ENCODE peak calls at places on chromosomes 1 and 21, in five cellular contexts. Q, S, G, M and R are unnamed samples.

GRCh38 chr1:156122519-156123355 is 8.2 kb downstream of the LMNA start:
- DNase-seq in G (no peak), M (no peak), S (peak), Q (peak), R (no peak)

GRCh38 chr1:39570477-39571177 is 6.0 kb downstream of the PABPC4 start:
- DNase-seq in Q (no peak), G (no peak), S (no peak), M (no peak), R (no peak)

GRCh38 chr1:27940870-27941269 is 6.1 kb downstream of the SMPDL3B start:
- DNase-seq in M (no peak), S (no peak), G (no peak), Q (no peak), R (no peak)

GRCh38 chr1:59005491-59006308 is 221.9 kb upstream of the JUN start:
- DNase-seq in Q (no peak), M (no peak), G (no peak), S (no peak), R (no peak)

GRCh38 chr1:209490013-209490412 is 93.5 kb upstream of the CAMK1G start:
- DNase-seq in M (no peak), S (peak), Q (peak), G (no peak), R (no peak)

GRCh38 chr21:17414766-17415165 is 98.1 kb upstream of the CXADR start:
- DNase-seq in G (no peak), S (no peak), Q (no peak), M (no peak), R (no peak)

GRCh38 chr1:94922756-94923465 is 4.0 kb downstream of the CNN3 start:
- DNase-seq in S (peak), Q (peak), G (no peak), M (no peak), R (no peak)

GRCh38 chr21:25506887-25507286 is 100.4 kb downstream of the MRPL39 start:
- DNase-seq in G (no peak), S (no peak), Q (peak), M (no peak), R (no peak)

GRCh38 chr1:233085566-233085965 is 135.2 kb downstream of the NTPCR start:
- DNase-seq in Q (no peak), G (no peak), S (no peak), M (no peak), R (no peak)

GRCh38 chr1:151972533-151973270 is 21.0 kb downstream of the S100A10 start:
- DNase-seq in Q (peak), M (no peak), S (peak), G (peak), R (no peak)

GRCh38 chr1:62784509-62785365 is 805 bp downstream of the ATG4C start:
- DNase-seq in G (no peak), Q (peak), M (no peak), S (no peak), R (peak)

GRCh38 chr1:93715529-93716126 is 34.0 kb upstream of the BCAR3 start:
- DNase-seq in Q (peak), G (no peak), S (no peak), M (no peak), R (peak)

GRCh38 chr1:235024045-235024439 is 104.6 kb downstream of the TOMM20 start:
- DNase-seq in S (no peak), Q (no peak), M (no peak), G (no peak), R (no peak)

GRCh38 chr1:11105586-11105985 is 5.9 kb upstream of the EXOSC10 start:
- DNase-seq in M (no peak), G (no peak), Q (no peak), S (no peak), R (no peak)

GRCh38 chr1:36511804-36512798 is 29.4 kb upstream of the CSF3R start:
- DNase-seq in Q (no peak), G (no peak), M (no peak), S (no peak), R (no peak)

GRCh38 chr1:12088607-12089006 is 25.5 kb downstream of the TNFRSF8 start:
- DNase-seq in Q (no peak), S (no peak), G (no peak), M (no peak), R (peak)

GRCh38 chr1:230548357-230548756 is 93.9 kb upstream of the COG2 start:
- DNase-seq in Q (no peak), G (no peak), S (no peak), M (no peak), R (no peak)

GRCh38 chr1:119771770-119772169 is 3.1 kb upstream of the HMGCS2 start:
- DNase-seq in Q (peak), M (no peak), G (no peak), S (no peak), R (no peak)

GRCh38 chr1:46532095-46532494 is 19.4 kb downstream of the KNCN start:
- DNase-seq in S (no peak), M (no peak), Q (no peak), G (no peak), R (no peak)

GRCh38 chr1:185338719-185339622 is 21.9 kb upstream of the IVNS1ABP start:
- DNase-seq in G (no peak), M (peak), S (no peak), Q (no peak), R (peak)

GRCh38 chr1:157162345-157162744 is 24.1 kb upstream of the ETV3 start:
- DNase-seq in S (no peak), G (no peak), Q (no peak), M (no peak), R (no peak)

GRCh38 chr1:225928186-225929175 is 4.4 kb upstream of the PYCR2 start:
- DNase-seq in G (no peak), Q (no peak), S (no peak), M (no peak), R (no peak)

GRCh38 chr21:36706951-36707762 is 8.2 kb downstream of the SIM2 start:
- DNase-seq in G (no peak), S (peak), M (no peak), Q (peak), R (no peak)

GRCh38 chr1:13983393-13983792 is 283.4 kb downstream of the PRDM2 start:
- DNase-seq in M (no peak), Q (no peak), S (no peak), G (no peak), R (no peak)

GRCh38 chr1:220336391-220337065 is 64.3 kb upstream of the RAB3GAP2 start:
- DNase-seq in M (no peak), Q (no peak), G (no peak), S (no peak), R (no peak)

GRCh38 chr1:215188302-215188950 is 105.9 kb downstream of the KCNK2 start:
- DNase-seq in M (no peak), S (no peak), G (no peak), Q (peak), R (no peak)

GRCh38 chr21:15688016-15688415 is 41.8 kb upstream of the USP25 start:
- DNase-seq in S (no peak), M (no peak), G (no peak), Q (no peak), R (no peak)

GRCh38 chr1:95325337-95325736 is 91.3 kb downstream of the RWDD3 start:
- DNase-seq in Q (no peak), G (no peak), S (no peak), M (no peak), R (no peak)

GRCh38 chr1:28437924-28438699 is 67.7 kb upstream of the RCC1 start:
- DNase-seq in Q (peak), M (no peak), G (peak), S (peak), R (peak)

GRCh38 chr1:56180806-56181205 is 398.6 kb downstream of the PLPP3 start:
- DNase-seq in G (no peak), S (no peak), Q (peak), M (no peak), R (no peak)

GRCh38 chr1:24743404-24744211 is 1.6 kb upstream of the CLIC4 start:
- DNase-seq in M (no peak), Q (peak), S (peak), G (no peak), R (no peak)

GRCh38 chr1:210373628-210373877 is 44.9 kb downstream of the HHAT start:
- DNase-seq in G (no peak), Q (no peak), S (no peak), M (no peak), R (no peak)

GRCh38 chr1:246506440-246506784 is 667 bp downstream of the SMYD3 start:
- DNase-seq in M (no peak), Q (no peak), S (peak), G (no peak), R (peak)

GRCh38 chr21:30072496-30072895 is 94.1 kb downstream of the CLDN17 start:
- DNase-seq in S (peak), G (no peak), Q (no peak), M (no peak), R (no peak)

GRCh38 chr1:113141650-113142473 is 68.9 kb downstream of the LRIG2 start:
- DNase-seq in S (no peak), G (no peak), M (no peak), Q (peak), R (no peak)

GRCh38 chr1:241215203-241215602 is 141.8 kb downstream of the RGS7 start:
- DNase-seq in M (no peak), S (no peak), Q (peak), G (no peak), R (no peak)

GRCh38 chr1:22639286-22639685 is 2.9 kb downstream of the C1QA start:
- DNase-seq in S (peak), M (no peak), Q (peak), G (no peak), R (no peak)

GRCh38 chr1:182809414-182809957 is 19.9 kb downstream of the NPL start:
- DNase-seq in Q (no peak), M (no peak), S (no peak), G (no peak), R (no peak)
- TF ChIP-seq EZH2 in Q (no peak), M (no peak), S (no peak), G (no peak), R (no peak)

DNA sequence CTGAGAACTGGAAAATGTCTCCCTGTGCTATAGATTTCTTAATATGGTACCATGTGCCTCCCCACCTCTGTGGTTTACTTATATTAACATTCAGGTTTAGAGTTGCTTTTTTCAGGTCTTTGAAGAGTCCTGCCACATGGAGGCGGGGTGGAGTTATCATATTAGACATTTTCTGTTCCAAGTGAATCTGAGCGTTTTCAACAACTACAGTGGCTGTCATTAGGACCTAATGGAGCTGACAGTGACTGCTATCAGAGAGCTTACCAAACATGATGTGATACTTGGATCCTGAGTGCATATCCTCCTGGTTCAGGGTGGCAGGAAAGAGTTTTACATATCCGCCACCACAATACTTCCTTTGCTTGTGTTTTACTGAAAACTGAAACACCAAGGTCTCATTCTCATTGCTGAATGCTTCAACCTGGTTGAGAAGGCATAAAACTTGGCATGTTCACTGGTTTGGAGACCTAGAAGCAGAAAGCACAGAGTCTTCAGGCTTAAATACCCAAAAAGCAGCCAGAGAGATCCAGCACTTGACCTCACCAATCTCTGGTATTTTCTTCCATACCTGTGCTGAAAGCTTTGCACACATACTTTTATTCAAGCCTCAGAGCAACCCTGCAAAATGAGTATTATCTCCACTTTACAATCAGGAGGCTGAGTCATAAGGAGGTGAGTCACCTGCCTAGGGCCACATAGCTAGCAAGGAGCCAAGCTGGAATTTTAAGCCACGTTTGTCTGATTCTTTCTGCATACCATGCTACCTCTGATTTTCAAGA is 47.4 kb upstream of the OSBPL9 start:
- DNase-seq in Q (peak), S (no peak), M (peak), G (peak), R (peak)
- TF ChIP-seq CTCF in Q (peak), S (no peak), M (peak), G (peak), R (peak)

GRCh38 chr1:227947678-227948492 is at the start of gene WNT9A:
- DNase-seq in M (no peak), G (no peak), Q (peak), S (peak), R (no peak)

GRCh38 chr1:227949954-227950734 is 2.4 kb upstream of the WNT9A start:
- DNase-seq in Q (no peak), G (no peak), S (no peak), M (no peak), R (no peak)

GRCh38 chr1:227949341-227949921 is 1.7 kb upstream of the WNT9A start:
- DNase-seq in G (no peak), M (no peak), Q (no peak), S (no peak), R (no peak)

GRCh38 chr1:227947425-227947677 is 381 bp downstream of the WNT9A start:
- DNase-seq in G (no peak), Q (no peak), M (no peak), S (no peak), R (no peak)

DNA sequence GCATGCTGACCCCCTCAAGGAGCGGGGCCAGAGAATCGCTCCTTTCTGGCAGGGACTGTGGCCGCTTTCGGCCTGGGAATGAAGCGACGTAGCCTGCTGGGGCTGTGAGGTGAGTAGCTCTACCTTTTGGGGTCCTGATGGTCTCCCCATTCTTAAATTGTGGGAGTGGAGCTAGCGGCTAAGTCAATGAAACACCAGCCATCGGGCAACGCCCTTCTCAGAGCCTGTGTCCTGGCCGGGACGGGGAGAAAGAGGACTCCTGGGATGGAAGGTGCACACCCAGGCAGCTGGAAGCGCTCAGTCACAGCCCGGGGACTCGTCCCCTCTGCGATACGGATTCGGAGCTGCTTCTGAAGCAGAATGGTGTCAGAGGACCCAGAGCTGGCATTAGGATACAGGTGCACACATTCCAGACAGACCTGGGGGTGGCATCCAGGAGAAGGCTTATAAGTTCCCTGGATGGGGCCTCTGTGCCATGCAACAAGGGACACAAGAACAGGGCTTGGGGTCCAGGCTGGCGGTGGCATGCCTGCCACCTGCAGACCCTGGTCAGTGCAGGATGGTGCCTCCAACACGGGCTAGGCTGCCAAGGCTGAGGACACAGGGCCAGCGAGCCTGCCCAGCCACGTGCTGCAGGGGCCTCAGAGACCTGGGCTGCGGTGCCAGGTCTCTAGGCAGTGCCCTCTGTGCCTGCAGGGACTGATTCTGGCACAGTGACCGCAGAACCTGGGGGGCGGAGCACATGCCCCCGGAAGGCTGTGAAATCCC is 945 bp upstream of the WNT9A start:
- DNase-seq in G (no peak), M (no peak), Q (no peak), S (no peak), R (no peak)
- TF ChIP-seq EZH2 in G (no peak), M (no peak), Q (no peak), S (peak), R (no peak)

GRCh38 chr1:167676916-167677848 is 44.6 kb upstream of the MPZL1 start:
- DNase-seq in M (peak), Q (no peak), G (no peak), S (no peak), R (no peak)
- TF ChIP-seq CTCF in M (no peak), Q (no peak), G (no peak), S (no peak), R (peak)

GRCh38 chr21:33325222-33326067 is 675 bp downstream of the IFNAR1 start:
- DNase-seq in S (no peak), G (no peak), M (no peak), Q (peak), R (peak)
- TF ChIP-seq EZH2 in S (no peak), G (no peak), M (no peak), Q (no peak), R (no peak)

DNA sequence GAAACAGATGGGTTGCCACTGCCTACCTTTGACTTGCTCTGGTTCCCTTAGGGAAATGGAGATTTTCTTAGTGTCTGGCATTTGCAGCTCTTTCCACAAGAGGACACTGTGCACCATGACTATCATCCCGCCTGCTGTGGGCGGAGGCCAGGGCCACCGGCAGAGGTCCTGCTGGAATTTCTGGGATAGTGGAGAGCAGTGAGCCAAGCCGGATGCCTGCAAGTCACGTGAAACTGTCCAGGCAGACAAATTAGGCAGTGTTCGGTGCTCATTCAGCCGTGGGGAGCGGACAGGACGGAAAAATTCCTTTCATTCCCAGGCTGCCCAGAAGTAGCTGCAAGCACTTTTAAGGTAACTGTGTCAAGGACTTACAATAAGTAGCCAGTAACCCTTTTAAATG is 43.4 kb downstream of the IGSF5 start:
- DNase-seq in Q (peak), G (peak), M (no peak), S (peak), R (no peak)
- TF ChIP-seq CTCF in Q (peak), G (peak), M (no peak), S (peak), R (peak)

DNA sequence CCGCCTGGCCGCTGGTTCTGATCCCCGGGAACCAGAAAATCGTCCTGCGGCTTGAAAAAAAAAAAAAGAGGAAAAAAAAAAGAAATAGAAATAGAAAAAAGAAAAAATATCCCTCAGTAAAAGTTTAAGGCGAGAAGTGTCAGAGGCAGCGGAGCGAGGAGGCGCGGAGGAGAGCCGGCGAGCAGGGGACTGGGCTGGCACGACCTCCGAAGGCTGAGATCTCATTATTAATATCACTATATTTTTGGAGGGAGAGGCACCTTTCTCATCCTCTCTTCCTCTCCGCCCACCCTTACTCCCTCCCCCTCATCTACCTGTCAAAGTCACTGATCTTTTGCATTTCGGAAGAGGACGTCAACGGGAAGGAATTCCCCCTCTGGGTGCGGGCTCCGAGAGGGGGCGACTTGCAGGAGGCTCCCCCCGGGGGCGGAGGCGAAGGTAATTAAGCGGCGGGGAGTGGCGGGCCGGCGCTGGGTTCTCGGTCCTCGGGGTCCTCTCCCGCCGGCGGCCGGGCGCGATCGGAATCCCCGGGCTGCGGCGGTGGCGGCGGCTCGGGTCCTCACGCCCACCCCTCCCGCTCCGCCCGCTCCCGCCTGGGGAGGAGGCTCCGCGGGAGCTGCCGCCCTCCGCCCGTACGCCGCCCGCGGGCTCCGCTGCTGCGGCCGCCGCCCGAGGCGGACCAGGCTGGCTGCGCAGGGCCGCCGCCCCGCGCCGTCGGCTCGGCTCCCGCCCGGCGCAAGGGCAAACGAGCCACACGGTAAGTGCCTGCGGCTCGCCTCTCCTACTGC is at the start of gene NTNG1:
- DNase-seq in Q (no peak), G (no peak), M (no peak), S (peak), R (peak)
- TF ChIP-seq EZH2 in Q (no peak), G (no peak), M (peak), S (no peak), R (peak)